ENCODE peak calls at places on chromosomes 1 and 21, in six cellular contexts. One of them, this sample, is unnamed.

GRCh38 chr1:193260925-193261324 is 74.5 kb upstream of the B3GALT2 start:
- DNase-seq in GM12891: no peak
- DNase-seq in K562: no peak
- DNase-seq in HepG2: no peak
- DNase-seq in GM12878: no peak
- DNase-seq in H1: no peak
- DNase-seq in this sample: no peak

GRCh38 chr1:16393255-16394177 is 26.5 kb downstream of the SZRD1 start:
- DNase-seq in GM12891: no peak
- DNase-seq in K562: no peak
- DNase-seq in HepG2: no peak
- DNase-seq in GM12878: no peak
- DNase-seq in H1: no peak
- DNase-seq in this sample: no peak

GRCh38 chr1:119136401-119136800 is 4.1 kb downstream of the WARS2 start:
- DNase-seq in GM12891: no peak
- DNase-seq in K562: no peak
- DNase-seq in HepG2: no peak
- DNase-seq in GM12878: no peak
- DNase-seq in H1: no peak
- DNase-seq in this sample: no peak

GRCh38 chr1:7407547-7407895 is 363.6 kb upstream of the VAMP3 start:
- DNase-seq in GM12891: peak; percentile 1
- DNase-seq in K562: no peak
- DNase-seq in HepG2: no peak
- DNase-seq in GM12878: no peak
- DNase-seq in H1: no peak
- DNase-seq in this sample: no peak

GRCh38 chr1:40860706-40861226 is 1.4 kb downstream of the CITED4 start:
- DNase-seq in GM12891: no peak
- DNase-seq in K562: no peak
- DNase-seq in HepG2: no peak
- DNase-seq in GM12878: no peak
- DNase-seq in H1: no peak
- DNase-seq in this sample: no peak

GRCh38 chr1:184387069-184387870 is 441 bp downstream of the C1orf21 start:
- DNase-seq in GM12891: peak; percentile 22
- DNase-seq in K562: peak; percentile 30
- DNase-seq in HepG2: no peak
- DNase-seq in GM12878: no peak
- DNase-seq in H1: peak; percentile 67
- DNase-seq in this sample: peak; percentile 13

GRCh38 chr21:38806942-38807284 is 1.2 kb downstream of the ETS2 start:
- DNase-seq in GM12891: no peak
- DNase-seq in K562: no peak
- DNase-seq in HepG2: no peak
- DNase-seq in GM12878: no peak
- DNase-seq in H1: no peak
- DNase-seq in this sample: no peak

GRCh38 chr1:147840909-147841308 is 61.7 kb upstream of the GJA8 start:
- DNase-seq in GM12891: peak; percentile 5
- DNase-seq in K562: peak; percentile 41
- DNase-seq in HepG2: no peak
- DNase-seq in GM12878: no peak
- DNase-seq in H1: no peak
- DNase-seq in this sample: no peak

GRCh38 chr1:92291372-92291999 is 7.3 kb downstream of the GLMN start:
- DNase-seq in GM12891: no peak
- DNase-seq in K562: peak; percentile 22
- DNase-seq in HepG2: peak; percentile 52
- DNase-seq in GM12878: no peak
- DNase-seq in H1: no peak
- DNase-seq in this sample: no peak

DNA sequence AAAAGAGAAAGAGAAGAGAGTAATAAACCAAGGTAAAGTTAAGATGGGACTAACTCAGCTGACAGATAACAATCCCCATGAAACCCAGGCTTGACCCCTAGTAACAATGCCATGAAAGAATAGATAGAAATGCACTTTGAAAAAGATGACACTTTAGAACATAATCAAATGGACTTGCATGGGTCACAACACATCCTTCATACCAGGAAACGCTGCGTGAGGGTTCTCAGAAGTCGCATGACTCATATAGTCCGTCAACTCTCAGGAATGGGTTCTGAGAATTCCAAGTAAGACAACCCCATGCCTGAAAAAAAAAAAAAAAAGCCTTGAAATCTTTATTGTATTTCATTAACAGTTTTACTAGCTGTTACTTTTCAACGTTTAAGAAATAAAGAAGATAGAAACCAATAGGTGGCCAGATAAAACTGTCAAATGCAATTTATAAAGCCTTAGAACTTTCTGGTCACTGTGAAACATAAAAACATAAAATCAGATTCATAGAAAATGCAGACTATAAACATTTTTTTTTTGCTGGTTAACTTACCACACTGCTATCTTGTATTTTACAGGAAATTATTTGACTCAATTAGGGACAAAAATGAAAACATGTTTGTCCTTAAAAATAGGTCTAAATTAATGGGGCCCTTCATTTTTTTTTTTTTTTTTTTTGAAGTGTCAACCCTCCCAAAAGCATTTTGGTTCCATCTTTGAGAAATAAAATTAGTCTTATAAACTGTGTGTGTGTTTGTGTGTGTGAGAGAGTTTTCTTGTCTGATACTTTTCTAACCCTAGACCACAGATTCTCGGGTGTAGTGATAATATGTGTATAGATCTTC is 202.1 kb downstream of the NCAM2 start:
- DNase-seq in GM12891: no peak
- DNase-seq in K562: peak; percentile 47
- DNase-seq in HepG2: no peak
- DNase-seq in GM12878: no peak
- DNase-seq in H1: no peak
- DNase-seq in this sample: no peak
- TF ChIP-seq POLR2AphosphoS5 in GM12891: no peak
- TF ChIP-seq POLR2AphosphoS5 in K562: no peak
- TF ChIP-seq POLR2AphosphoS5 in HepG2: no peak
- TF ChIP-seq POLR2AphosphoS5 in GM12878: no peak
- TF ChIP-seq POLR2AphosphoS5 in H1: no peak
- TF ChIP-seq POLR2AphosphoS5 in this sample: no peak

DNA sequence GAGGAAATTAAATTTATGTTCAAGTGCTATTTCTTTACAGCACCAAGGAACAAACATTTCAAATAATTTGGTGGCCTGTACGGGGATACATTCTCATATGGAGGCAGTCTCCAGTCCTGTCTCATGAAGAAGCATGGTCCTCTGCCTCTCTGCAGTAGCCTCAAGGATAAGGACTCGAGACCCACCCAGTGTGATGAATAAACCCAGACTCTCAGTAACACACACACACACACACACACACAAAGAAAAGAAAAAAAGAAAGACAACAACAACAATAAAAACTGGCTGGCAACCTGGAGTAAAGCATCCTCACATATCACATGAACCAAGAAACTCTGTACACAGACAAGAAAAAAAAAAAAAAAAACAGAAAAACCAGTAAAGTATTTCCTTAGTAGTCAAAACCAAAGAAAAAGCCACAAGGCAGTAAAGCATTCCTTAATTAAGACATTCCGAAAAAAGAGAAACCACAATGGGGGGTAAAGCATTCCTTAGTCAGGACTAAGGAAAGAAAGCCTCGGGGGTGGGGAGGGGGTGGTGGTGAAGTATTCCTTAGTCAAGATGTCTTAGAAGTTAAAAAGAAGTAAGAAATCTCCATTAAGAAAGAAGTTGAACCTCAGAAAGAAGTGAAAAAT is 28.4 kb upstream of the FMO1 start:
- DNase-seq in GM12891: no peak
- DNase-seq in K562: no peak
- DNase-seq in HepG2: no peak
- DNase-seq in GM12878: no peak
- DNase-seq in H1: no peak
- DNase-seq in this sample: no peak
- TF ChIP-seq TAF1 in GM12891: no peak
- TF ChIP-seq TAF1 in K562: no peak
- TF ChIP-seq TAF1 in HepG2: no peak
- TF ChIP-seq TAF1 in GM12878: no peak
- TF ChIP-seq TAF1 in H1: no peak
- TF ChIP-seq TAF1 in this sample: no peak

GRCh38 chr1:42904437-42904836 is 54.2 kb downstream of the SLC2A1 start:
- DNase-seq in GM12891: no peak
- DNase-seq in K562: no peak
- DNase-seq in HepG2: no peak
- DNase-seq in GM12878: no peak
- DNase-seq in H1: peak; percentile 19
- DNase-seq in this sample: no peak

GRCh38 chr1:42913426-42914091 is 45.1 kb downstream of the SLC2A1 start:
- DNase-seq in GM12891: no peak
- DNase-seq in K562: peak; percentile 67
- DNase-seq in HepG2: peak; percentile 84
- DNase-seq in GM12878: peak; percentile 64
- DNase-seq in H1: peak; percentile 62
- DNase-seq in this sample: no peak

GRCh38 chr1:42910985-42911384 is 47.7 kb downstream of the SLC2A1 start:
- DNase-seq in GM12891: no peak
- DNase-seq in K562: no peak
- DNase-seq in HepG2: no peak
- DNase-seq in GM12878: no peak
- DNase-seq in H1: peak; percentile 11
- DNase-seq in this sample: no peak

DNA sequence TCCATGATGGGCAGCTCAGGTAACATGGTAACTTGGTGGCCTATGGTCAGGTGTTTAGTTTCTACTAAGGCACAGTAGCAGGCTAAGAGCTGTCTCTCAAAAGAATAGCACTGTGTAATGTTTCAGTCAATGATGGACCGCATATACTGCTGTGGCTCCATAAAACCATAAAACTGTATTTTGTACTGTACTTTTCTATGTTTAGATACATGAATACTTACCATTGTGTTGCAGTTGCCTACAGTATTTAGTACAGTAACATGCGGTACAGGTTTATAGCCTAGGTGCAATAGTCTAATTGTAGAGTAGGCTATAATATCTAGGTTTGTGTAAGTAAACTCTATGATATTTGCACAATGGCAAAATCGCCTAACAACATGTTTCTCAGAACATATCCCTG is 50.6 kb downstream of the SLC2A1 start:
- DNase-seq in GM12891: no peak
- DNase-seq in K562: no peak
- DNase-seq in HepG2: no peak
- DNase-seq in GM12878: no peak
- DNase-seq in H1: no peak
- DNase-seq in this sample: no peak
- TF ChIP-seq POLR2A in GM12891: no peak
- TF ChIP-seq POLR2A in K562: no peak
- TF ChIP-seq POLR2A in HepG2: no peak
- TF ChIP-seq POLR2A in GM12878: no peak
- TF ChIP-seq POLR2A in H1: no peak
- TF ChIP-seq POLR2A in this sample: no peak

GRCh38 chr1:45584351-45585109 is 689 bp downstream of the NASP start:
- DNase-seq in GM12891: peak; percentile 66
- DNase-seq in K562: peak; percentile 94
- DNase-seq in HepG2: peak; percentile 85
- DNase-seq in GM12878: peak; percentile 51
- DNase-seq in H1: peak; percentile 94
- DNase-seq in this sample: peak; percentile 71
- TF ChIP-seq POLR2AphosphoS5 in GM12891: no peak
- TF ChIP-seq POLR2AphosphoS5 in K562: no peak
- TF ChIP-seq POLR2AphosphoS5 in HepG2: no peak
- TF ChIP-seq POLR2AphosphoS5 in GM12878: no peak
- TF ChIP-seq POLR2AphosphoS5 in H1: peak; percentile 87
- TF ChIP-seq POLR2AphosphoS5 in this sample: no peak

GRCh38 chr1:155681776-155682175 is 6.8 kb downstream of the YY1AP1 start:
- DNase-seq in GM12891: no peak
- DNase-seq in K562: no peak
- DNase-seq in HepG2: no peak
- DNase-seq in GM12878: no peak
- DNase-seq in H1: no peak
- DNase-seq in this sample: no peak
- TF ChIP-seq TAF1 in GM12891: no peak
- TF ChIP-seq TAF1 in K562: no peak
- TF ChIP-seq TAF1 in HepG2: no peak
- TF ChIP-seq TAF1 in GM12878: no peak
- TF ChIP-seq TAF1 in H1: no peak
- TF ChIP-seq TAF1 in this sample: no peak

GRCh38 chr1:100352267-100353072 is at the start of gene CDC14A:
- DNase-seq in GM12891: peak; percentile 75
- DNase-seq in K562: peak; percentile 92
- DNase-seq in HepG2: peak; percentile 84
- DNase-seq in GM12878: peak; percentile 67
- DNase-seq in H1: peak; percentile 94
- DNase-seq in this sample: peak; percentile 81
- TF ChIP-seq POLR2A in GM12891: peak; percentile 56
- TF ChIP-seq POLR2A in K562: peak; percentile 70
- TF ChIP-seq POLR2A in HepG2: peak; percentile 76
- TF ChIP-seq POLR2A in GM12878: peak; percentile 86
- TF ChIP-seq POLR2A in H1: peak; percentile 96
- TF ChIP-seq POLR2A in this sample: peak; percentile 71

GRCh38 chr1:235599536-235599935 is 50.0 kb downstream of the GNG4 start:
- DNase-seq in GM12891: no peak
- DNase-seq in K562: peak; percentile 64
- DNase-seq in HepG2: no peak
- DNase-seq in GM12878: no peak
- DNase-seq in H1: no peak
- DNase-seq in this sample: no peak
- TF ChIP-seq POLR2AphosphoS5 in GM12891: no peak
- TF ChIP-seq POLR2AphosphoS5 in K562: no peak
- TF ChIP-seq POLR2AphosphoS5 in HepG2: no peak
- TF ChIP-seq POLR2AphosphoS5 in GM12878: no peak
- TF ChIP-seq POLR2AphosphoS5 in H1: no peak
- TF ChIP-seq POLR2AphosphoS5 in this sample: no peak

GRCh38 chr1:87061742-87062156 is 147.3 kb downstream of the HS2ST1 start:
- DNase-seq in GM12891: no peak
- DNase-seq in K562: no peak
- DNase-seq in HepG2: no peak
- DNase-seq in GM12878: peak; percentile 66
- DNase-seq in H1: no peak
- DNase-seq in this sample: no peak
- TF ChIP-seq TAF1 in GM12891: no peak
- TF ChIP-seq TAF1 in K562: no peak
- TF ChIP-seq TAF1 in HepG2: no peak
- TF ChIP-seq TAF1 in GM12878: no peak
- TF ChIP-seq TAF1 in H1: no peak
- TF ChIP-seq TAF1 in this sample: no peak

DNA sequence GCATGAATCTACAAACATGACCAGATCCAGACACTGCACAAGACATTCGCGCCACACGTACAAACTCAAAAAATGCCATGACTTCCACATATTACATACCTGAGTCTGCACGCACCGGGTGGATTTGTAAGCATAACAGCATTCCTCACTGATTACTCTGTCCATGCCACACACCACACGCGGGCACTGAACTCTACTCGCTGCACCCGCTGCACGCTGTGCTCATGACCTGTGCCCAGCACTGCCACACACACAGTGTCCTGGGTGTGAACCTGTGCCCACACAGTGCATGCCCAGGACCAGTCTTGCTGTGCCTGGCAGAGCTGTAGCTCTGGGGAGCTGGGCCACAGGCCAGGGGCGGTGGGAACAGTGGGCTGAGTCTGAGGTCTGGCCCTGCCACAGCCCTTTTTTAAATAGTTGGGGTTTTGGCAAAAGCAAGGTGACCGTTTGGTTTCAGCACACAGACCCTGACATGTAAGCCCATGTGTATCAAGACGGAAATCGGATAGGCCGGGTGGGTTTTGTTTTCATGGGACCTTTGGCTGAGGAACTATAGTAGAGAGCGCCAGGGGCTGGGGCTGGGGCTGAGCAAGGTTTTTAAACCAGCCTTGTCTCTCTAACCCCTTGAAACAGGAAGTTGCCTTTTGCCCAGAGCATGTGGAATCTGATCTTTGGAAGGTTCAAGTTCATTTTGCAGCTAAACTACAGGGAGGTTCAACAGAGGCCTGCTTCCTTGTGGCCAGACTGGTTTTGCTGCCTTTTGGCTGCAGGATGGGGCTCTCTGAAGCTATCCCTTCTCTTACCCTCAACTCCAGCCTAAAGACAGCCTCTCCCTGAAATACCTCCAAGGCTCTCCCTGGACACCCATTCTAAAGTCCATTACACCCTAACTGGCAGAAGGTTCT is 12.3 kb upstream of the GOLT1A start:
- DNase-seq in GM12891: no peak
- DNase-seq in K562: no peak
- DNase-seq in HepG2: peak; percentile 32
- DNase-seq in GM12878: no peak
- DNase-seq in H1: no peak
- DNase-seq in this sample: no peak
- TF ChIP-seq POLR2A in GM12891: no peak
- TF ChIP-seq POLR2A in K562: no peak
- TF ChIP-seq POLR2A in HepG2: no peak
- TF ChIP-seq POLR2A in GM12878: no peak
- TF ChIP-seq POLR2A in H1: no peak
- TF ChIP-seq POLR2A in this sample: no peak